ENCODE peak calls at places on chromosome 11, in seven cellular contexts. One of them, this sample, is unnamed.

GRCh38 chr11:110629594-110629993 is 82.6 kb downstream of the ARHGAP20 start:
- DNase-seq in choroid plexus epithelial cell: no peak
- DNase-seq in bronchial epithelial cell: no peak
- DNase-seq in left ventricle myocardium inferior: no peak
- DNase-seq in heart right ventricle: no peak
- DNase-seq in HL-60: no peak
- DNase-seq in cardiac fibroblast: no peak
- DNase-seq in this sample: no peak

GRCh38 chr11:2441171-2441570 is 3.1 kb downstream of the TRPM5 start:
- DNase-seq in choroid plexus epithelial cell: no peak
- DNase-seq in bronchial epithelial cell: no peak
- DNase-seq in left ventricle myocardium inferior: no peak
- DNase-seq in heart right ventricle: peak; percentile 8
- DNase-seq in HL-60: no peak
- DNase-seq in cardiac fibroblast: no peak
- DNase-seq in this sample: no peak

GRCh38 chr11:77821349-77821851 is 456 bp downstream of the AAMDC start:
- DNase-seq in choroid plexus epithelial cell: peak; percentile 52
- DNase-seq in bronchial epithelial cell: peak; percentile 14
- DNase-seq in left ventricle myocardium inferior: peak; percentile 21
- DNase-seq in heart right ventricle: peak; percentile 21
- DNase-seq in HL-60: no peak
- DNase-seq in cardiac fibroblast: peak; percentile 58
- DNase-seq in this sample: peak; percentile 50

GRCh38 chr11:128422576-128423370 is 164.6 kb downstream of the ETS1 start:
- DNase-seq in choroid plexus epithelial cell: no peak
- DNase-seq in bronchial epithelial cell: no peak
- DNase-seq in left ventricle myocardium inferior: peak; percentile 47
- DNase-seq in heart right ventricle: peak; percentile 66
- DNase-seq in HL-60: no peak
- DNase-seq in cardiac fibroblast: no peak
- DNase-seq in this sample: no peak

GRCh38 chr11:8822476-8822875 is 88.5 kb upstream of the AKIP1 start:
- DNase-seq in choroid plexus epithelial cell: no peak
- DNase-seq in bronchial epithelial cell: no peak
- DNase-seq in left ventricle myocardium inferior: no peak
- DNase-seq in heart right ventricle: no peak
- DNase-seq in HL-60: no peak
- DNase-seq in cardiac fibroblast: no peak
- DNase-seq in this sample: no peak

GRCh38 chr11:57464343-57465181 is 4.2 kb downstream of the RTN4RL2 start:
- DNase-seq in choroid plexus epithelial cell: no peak
- DNase-seq in bronchial epithelial cell: no peak
- DNase-seq in left ventricle myocardium inferior: no peak
- DNase-seq in heart right ventricle: no peak
- DNase-seq in HL-60: peak; percentile 82
- DNase-seq in cardiac fibroblast: no peak
- DNase-seq in this sample: no peak

GRCh38 chr11:121672630-121673487 is 220.1 kb upstream of the SORL1-AS1 start:
- DNase-seq in choroid plexus epithelial cell: no peak
- DNase-seq in bronchial epithelial cell: no peak
- DNase-seq in left ventricle myocardium inferior: peak; percentile 21
- DNase-seq in heart right ventricle: peak; percentile 17
- DNase-seq in HL-60: no peak
- DNase-seq in cardiac fibroblast: peak; percentile 71
- DNase-seq in this sample: peak; percentile 67

GRCh38 chr11:84794663-84795443 is 832.3 kb downstream of the DLG2 start:
- DNase-seq in choroid plexus epithelial cell: no peak
- DNase-seq in bronchial epithelial cell: no peak
- DNase-seq in left ventricle myocardium inferior: no peak
- DNase-seq in heart right ventricle: no peak
- DNase-seq in HL-60: no peak
- DNase-seq in cardiac fibroblast: no peak
- DNase-seq in this sample: no peak

GRCh38 chr11:134711008-134711407 is 299.0 kb upstream of the B3GAT1 start:
- DNase-seq in choroid plexus epithelial cell: no peak
- DNase-seq in bronchial epithelial cell: no peak
- DNase-seq in left ventricle myocardium inferior: no peak
- DNase-seq in heart right ventricle: no peak
- DNase-seq in HL-60: no peak
- DNase-seq in cardiac fibroblast: no peak
- DNase-seq in this sample: no peak

GRCh38 chr11:134711563-134711962 is 299.5 kb upstream of the B3GAT1 start:
- DNase-seq in choroid plexus epithelial cell: no peak
- DNase-seq in bronchial epithelial cell: no peak
- DNase-seq in left ventricle myocardium inferior: no peak
- DNase-seq in heart right ventricle: no peak
- DNase-seq in HL-60: no peak
- DNase-seq in cardiac fibroblast: no peak
- DNase-seq in this sample: no peak

GRCh38 chr11:134714021-134714656 is 302.1 kb upstream of the B3GAT1 start:
- DNase-seq in choroid plexus epithelial cell: no peak
- DNase-seq in bronchial epithelial cell: no peak
- DNase-seq in left ventricle myocardium inferior: no peak
- DNase-seq in heart right ventricle: no peak
- DNase-seq in HL-60: no peak
- DNase-seq in cardiac fibroblast: no peak
- DNase-seq in this sample: no peak

GRCh38 chr11:134716582-134716981 is 304.5 kb upstream of the B3GAT1 start:
- DNase-seq in choroid plexus epithelial cell: no peak
- DNase-seq in bronchial epithelial cell: no peak
- DNase-seq in left ventricle myocardium inferior: no peak
- DNase-seq in heart right ventricle: no peak
- DNase-seq in HL-60: no peak
- DNase-seq in cardiac fibroblast: no peak
- DNase-seq in this sample: no peak

DNA sequence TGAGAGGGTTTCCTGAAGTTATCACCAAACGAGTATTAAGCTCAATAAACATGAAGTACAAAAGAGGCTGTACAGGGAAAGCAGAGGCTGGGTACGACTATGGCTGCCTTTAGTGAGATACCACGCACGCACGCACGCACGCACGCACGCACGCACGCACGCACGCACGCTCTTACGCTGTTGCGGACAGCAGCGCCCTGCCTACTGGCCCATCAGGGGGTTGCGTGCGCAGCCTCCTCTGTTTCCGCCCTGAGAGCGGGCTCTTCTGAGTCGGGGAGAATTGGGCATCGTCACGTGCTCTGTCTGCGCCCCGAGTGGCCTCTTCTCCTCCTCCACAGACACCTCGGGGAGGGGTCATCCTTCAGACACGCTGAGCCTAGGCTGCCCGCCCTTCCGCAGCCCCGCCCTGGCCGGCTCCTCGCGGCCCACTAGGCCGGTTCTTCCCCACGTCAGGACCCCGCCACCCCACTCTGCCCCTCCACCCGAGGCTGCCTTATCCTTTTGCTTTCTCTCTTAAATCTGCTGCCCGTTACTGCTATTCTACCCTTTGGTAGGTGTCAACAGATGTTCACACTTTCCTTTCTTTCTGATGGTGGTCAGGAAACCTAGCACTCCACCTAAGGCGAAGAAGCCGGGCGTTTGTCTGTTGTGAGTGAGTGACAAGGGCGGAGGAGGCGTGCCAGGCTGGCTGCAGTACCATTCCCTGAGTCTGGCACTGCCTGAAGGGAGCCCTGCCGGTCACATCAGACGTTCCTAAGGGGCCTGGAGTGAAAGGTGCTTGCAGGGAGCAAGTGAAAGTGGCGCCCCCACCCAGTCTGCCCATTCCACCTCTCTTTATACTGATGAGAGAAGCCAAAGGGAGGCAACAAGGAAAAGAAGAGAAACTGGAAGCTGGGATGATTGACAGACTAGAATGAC is 300.4 kb upstream of the B3GAT1 start:
- DNase-seq in choroid plexus epithelial cell: no peak
- DNase-seq in bronchial epithelial cell: no peak
- DNase-seq in left ventricle myocardium inferior: no peak
- DNase-seq in heart right ventricle: no peak
- DNase-seq in HL-60: no peak
- DNase-seq in cardiac fibroblast: no peak
- DNase-seq in this sample: no peak
- H3K4me3 ChIP-seq in choroid plexus epithelial cell: no peak overlapping the region
- H3K4me3 ChIP-seq in bronchial epithelial cell: no peak overlapping the region
- H3K4me3 ChIP-seq in left ventricle myocardium inferior: no peak overlapping the region
- H3K4me3 ChIP-seq in heart right ventricle: no peak overlapping the region
- H3K4me3 ChIP-seq in HL-60: no peak overlapping the region
- H3K4me3 ChIP-seq in cardiac fibroblast: no peak overlapping the region
- H3K4me3 ChIP-seq in this sample: no peak overlapping the region

GRCh38 chr11:22302368-22302767 is 35.8 kb upstream of the SLC17A6 start:
- DNase-seq in choroid plexus epithelial cell: no peak
- DNase-seq in bronchial epithelial cell: no peak
- DNase-seq in left ventricle myocardium inferior: no peak
- DNase-seq in heart right ventricle: no peak
- DNase-seq in HL-60: no peak
- DNase-seq in cardiac fibroblast: no peak
- DNase-seq in this sample: no peak

DNA sequence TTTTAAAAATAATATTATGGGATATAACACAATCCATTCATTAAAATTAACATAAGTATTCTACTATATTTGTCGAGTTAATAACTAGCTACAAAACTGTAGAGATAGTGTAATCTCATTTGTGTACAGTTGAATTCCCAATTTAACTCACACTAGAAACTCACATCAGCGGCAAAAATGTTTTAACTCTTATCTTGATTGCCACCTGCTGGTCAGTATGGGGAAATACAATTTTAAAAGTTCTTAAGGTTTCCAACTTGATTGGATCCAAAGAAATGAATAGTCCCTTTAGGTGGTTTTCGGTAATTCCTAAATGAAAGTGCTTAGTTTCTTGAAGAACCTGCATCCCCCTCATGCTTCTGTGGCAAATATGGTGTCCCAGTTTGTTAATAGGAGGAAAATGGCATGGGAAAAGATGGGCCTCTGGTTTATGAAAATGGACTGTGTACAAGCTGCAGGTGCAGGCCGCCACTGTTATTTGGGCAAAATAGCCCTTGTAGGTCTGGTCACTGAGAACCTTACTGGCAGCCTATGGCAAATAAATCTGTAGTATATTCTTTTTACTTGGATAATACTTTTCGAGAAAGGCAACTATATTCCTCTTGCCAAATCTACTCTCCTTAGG is 33.7 kb upstream of the SLC17A6 start:
- DNase-seq in choroid plexus epithelial cell: peak; percentile 53
- DNase-seq in bronchial epithelial cell: peak; percentile 39
- DNase-seq in left ventricle myocardium inferior: no peak
- DNase-seq in heart right ventricle: no peak
- DNase-seq in HL-60: peak; percentile 1
- DNase-seq in cardiac fibroblast: peak; percentile 54
- DNase-seq in this sample: peak; percentile 49
- TF ChIP-seq CTCF in choroid plexus epithelial cell: peak; percentile 53
- TF ChIP-seq CTCF in bronchial epithelial cell: peak; percentile 48
- TF ChIP-seq CTCF in left ventricle myocardium inferior: peak; percentile 76
- TF ChIP-seq CTCF in heart right ventricle: peak; percentile 75
- TF ChIP-seq CTCF in HL-60: peak; percentile 12
- TF ChIP-seq CTCF in cardiac fibroblast: peak; percentile 46
- TF ChIP-seq CTCF in this sample: peak; percentile 51

GRCh38 chr11:27471588-27472397 is 797 bp downstream of the LGR4 start:
- DNase-seq in choroid plexus epithelial cell: peak; percentile 26
- DNase-seq in bronchial epithelial cell: no peak
- DNase-seq in left ventricle myocardium inferior: peak; percentile 38
- DNase-seq in heart right ventricle: peak; percentile 46
- DNase-seq in HL-60: no peak
- DNase-seq in cardiac fibroblast: peak; percentile 32
- DNase-seq in this sample: no peak

GRCh38 chr11:27469333-27469680 is 3.3 kb downstream of the LGR4 start:
- DNase-seq in choroid plexus epithelial cell: no peak
- DNase-seq in bronchial epithelial cell: no peak
- DNase-seq in left ventricle myocardium inferior: no peak
- DNase-seq in heart right ventricle: no peak
- DNase-seq in HL-60: no peak
- DNase-seq in cardiac fibroblast: no peak
- DNase-seq in this sample: no peak

GRCh38 chr11:27468643-27469332 is 3.8 kb downstream of the LGR4 start:
- DNase-seq in choroid plexus epithelial cell: peak; percentile 32
- DNase-seq in bronchial epithelial cell: peak; percentile 97
- DNase-seq in left ventricle myocardium inferior: no peak
- DNase-seq in heart right ventricle: no peak
- DNase-seq in HL-60: no peak
- DNase-seq in cardiac fibroblast: peak; percentile 31
- DNase-seq in this sample: no peak

GRCh38 chr11:27471067-27471587 is 1.5 kb downstream of the LGR4 start:
- DNase-seq in choroid plexus epithelial cell: peak; percentile 18
- DNase-seq in bronchial epithelial cell: no peak
- DNase-seq in left ventricle myocardium inferior: no peak
- DNase-seq in heart right ventricle: no peak
- DNase-seq in HL-60: no peak
- DNase-seq in cardiac fibroblast: no peak
- DNase-seq in this sample: no peak

DNA sequence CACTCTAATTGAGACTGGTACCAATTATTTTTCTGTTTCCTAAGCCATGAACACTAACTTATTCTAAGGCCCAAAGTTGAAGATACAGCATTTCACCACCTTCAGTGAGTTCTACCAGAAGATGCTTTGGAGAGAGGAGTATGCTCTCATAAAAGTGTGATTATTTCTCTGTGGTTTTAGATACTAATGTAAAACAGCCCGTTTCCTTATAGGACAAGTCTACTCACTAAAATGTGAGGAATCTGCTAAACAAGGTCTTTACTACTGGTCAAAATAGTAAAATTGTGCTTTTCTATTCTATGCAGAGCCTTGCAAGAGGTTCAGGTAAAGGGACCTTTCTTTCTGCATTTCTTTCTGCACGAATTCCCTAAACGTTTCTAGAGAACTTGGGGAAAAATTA is 2.4 kb downstream of the LGR4 start:
- DNase-seq in choroid plexus epithelial cell: no peak
- DNase-seq in bronchial epithelial cell: no peak
- DNase-seq in left ventricle myocardium inferior: no peak
- DNase-seq in heart right ventricle: no peak
- DNase-seq in HL-60: no peak
- DNase-seq in cardiac fibroblast: no peak
- DNase-seq in this sample: no peak
- H3K4me3 ChIP-seq in choroid plexus epithelial cell: no peak overlapping the region
- H3K4me3 ChIP-seq in bronchial epithelial cell: peak overlapping the region; percentile 7
- H3K4me3 ChIP-seq in left ventricle myocardium inferior: peak overlapping the region; percentile 85
- H3K4me3 ChIP-seq in heart right ventricle: no peak overlapping the region
- H3K4me3 ChIP-seq in HL-60: no peak overlapping the region
- H3K4me3 ChIP-seq in cardiac fibroblast: peak overlapping the region; percentile 4
- H3K4me3 ChIP-seq in this sample: peak overlapping the region; percentile 19

GRCh38 chr11:45179686-45180085 is 33.2 kb downstream of the PRDM11 start:
- DNase-seq in choroid plexus epithelial cell: no peak
- DNase-seq in bronchial epithelial cell: no peak
- DNase-seq in left ventricle myocardium inferior: no peak
- DNase-seq in heart right ventricle: no peak
- DNase-seq in HL-60: no peak
- DNase-seq in cardiac fibroblast: no peak
- DNase-seq in this sample: no peak

GRCh38 chr11:45178890-45179663 is 32.6 kb downstream of the PRDM11 start:
- DNase-seq in choroid plexus epithelial cell: peak; percentile 71
- DNase-seq in bronchial epithelial cell: peak; percentile 95
- DNase-seq in left ventricle myocardium inferior: no peak
- DNase-seq in heart right ventricle: no peak
- DNase-seq in HL-60: no peak
- DNase-seq in cardiac fibroblast: peak; percentile 42
- DNase-seq in this sample: peak; percentile 36

GRCh38 chr11:45174963-45175362 is 28.5 kb downstream of the PRDM11 start:
- DNase-seq in choroid plexus epithelial cell: no peak
- DNase-seq in bronchial epithelial cell: no peak
- DNase-seq in left ventricle myocardium inferior: no peak
- DNase-seq in heart right ventricle: no peak
- DNase-seq in HL-60: no peak
- DNase-seq in cardiac fibroblast: no peak
- DNase-seq in this sample: no peak

GRCh38 chr11:45178223-45178622 is 31.8 kb downstream of the PRDM11 start:
- DNase-seq in choroid plexus epithelial cell: no peak
- DNase-seq in bronchial epithelial cell: no peak
- DNase-seq in left ventricle myocardium inferior: no peak
- DNase-seq in heart right ventricle: no peak
- DNase-seq in HL-60: no peak
- DNase-seq in cardiac fibroblast: no peak
- DNase-seq in this sample: no peak

DNA sequence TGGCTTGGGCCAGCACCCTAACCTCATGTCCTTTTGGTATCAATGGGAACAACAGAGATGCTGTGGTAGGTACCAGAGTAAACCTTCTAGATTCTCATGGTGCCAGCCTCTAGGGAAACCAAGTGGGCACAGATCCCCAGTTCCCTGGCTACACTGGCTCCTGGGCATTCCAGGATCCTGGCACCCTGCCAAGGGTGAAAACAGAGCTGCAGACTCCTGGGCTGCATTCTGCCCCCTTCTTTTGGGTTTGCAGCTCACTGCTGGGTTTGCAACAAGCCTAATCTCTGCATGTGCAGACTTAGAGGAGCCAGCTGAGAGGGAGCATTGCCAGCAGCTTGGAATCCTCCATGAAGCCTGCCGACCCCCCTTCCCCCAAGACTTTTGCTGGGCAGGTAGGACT is 30.6 kb downstream of the PRDM11 start:
- DNase-seq in choroid plexus epithelial cell: no peak
- DNase-seq in bronchial epithelial cell: no peak
- DNase-seq in left ventricle myocardium inferior: no peak
- DNase-seq in heart right ventricle: no peak
- DNase-seq in HL-60: no peak
- DNase-seq in cardiac fibroblast: no peak
- DNase-seq in this sample: no peak
- TF ChIP-seq CTCF in choroid plexus epithelial cell: no peak
- TF ChIP-seq CTCF in bronchial epithelial cell: no peak
- TF ChIP-seq CTCF in left ventricle myocardium inferior: no peak
- TF ChIP-seq CTCF in heart right ventricle: no peak
- TF ChIP-seq CTCF in HL-60: no peak
- TF ChIP-seq CTCF in cardiac fibroblast: no peak
- TF ChIP-seq CTCF in this sample: no peak

This sample was measured in fibroblast of the aortic adventitia.